ENCODE peak calls at places on chromosomes 4 and X, in ten cellular contexts. M is GM12891, F is D341Med, H is body of pancreas, P is heart left ventricle, R is Panc1, D is NCI-H1417, S is HEK293T, V is fibroblast of gingiva, I is hypothalamus. U is an unnamed sample.

GRCh38 chr4:51870441-51871188 is 27.7 kb downstream of the DCUN1D4 start:
- DNase-seq in M (no peak), F (no peak), H (no peak), P (no peak), R (no peak), D (no peak), S (no peak), V (peak), I (no peak), U (no peak)

GRCh38 chr4:169620846-169621228 is 459 bp downstream of the CLCN3 start:
- DNase-seq in M (no peak), F (peak), H (peak), P (no peak), R (no peak), D (peak), S (no peak), V (no peak), I (no peak), U (peak)

GRCh38 chrX:48794340-48794920 is 7.4 kb upstream of the HDAC6 start:
- DNase-seq in M (no peak), F (no peak), H (no peak), P (no peak), R (no peak), D (no peak), S (no peak), V (no peak), I (no peak), U (peak)

GRCh38 chrX:68820476-68821110 is 8.2 kb upstream of the EFNB1 start:
- DNase-seq in M (no peak), F (no peak), H (no peak), P (no peak), R (no peak), D (no peak), S (no peak), V (no peak), I (no peak), U (no peak)

GRCh38 chrX:38095971-38096529 is 89.7 kb downstream of the SYTL5 start:
- DNase-seq in M (no peak), F (no peak), H (no peak), P (no peak), R (no peak), D (no peak), S (no peak), V (no peak), I (no peak), U (no peak)

GRCh38 chrX:1581132-1581531 is 10.3 kb upstream of the AKAP17A start:
- DNase-seq in M (no peak), F (peak), H (peak), P (no peak), R (peak), D (peak), S (peak), V (no peak), I (no peak), U (peak)

GRCh38 chr4:110361921-110362320 is 114.0 kb upstream of the ENPEP start:
- DNase-seq in M (no peak), F (no peak), H (no peak), P (no peak), R (no peak), D (no peak), S (no peak), V (no peak), I (no peak), U (no peak)

GRCh38 chr4:168587326-168588125 is 90.7 kb downstream of the PALLD start:
- DNase-seq in M (no peak), F (no peak), H (no peak), P (peak), R (no peak), D (no peak), S (no peak), V (peak), I (no peak), U (peak)

GRCh38 chr4:185457136-185457535 is 14.4 kb downstream of the CCDC110 start:
- DNase-seq in M (no peak), F (peak), H (peak), P (no peak), R (no peak), D (peak), S (peak), V (no peak), I (no peak), U (peak)

GRCh38 chr4:145881991-145882390 is 56.6 kb downstream of the ZNF827 start:
- DNase-seq in M (no peak), F (no peak), H (peak), P (no peak), R (no peak), D (peak), S (no peak), V (no peak), I (no peak), U (peak)

GRCh38 chr4:70399319-70399718 is 1.6 kb downstream of the OPRPN start:
- DNase-seq in M (no peak), F (no peak), H (no peak), P (no peak), R (no peak), D (no peak), S (no peak), V (no peak), I (no peak), U (no peak)